ENCODE peak calls at places on chromosomes 7 and 10, in ten cellular contexts. J is stimulated activated naive CD4-positive, alpha-beta T cell; W is activated CD4-positive, alpha-beta T cell treated with anti-CD3 and anti-CD28 coated beads, Interleukin-2, amount 10 ng/mL, durations not matched to agents 7 days and 5 days; U is activated CD8-positive, alpha-beta T cell treated with anti-CD3 and anti-CD28 coated beads, Interleukin-2, amount 10 ng/mL, durations not matched to agents 7 days and 5 days; B is HFFc6; X is MCF 10A; R is HFF-Myc; A is NCI-H510A; S is H4; Y is activated effector memory CD4-positive, alpha-beta T cell treated with Interleukin-2 at 50 U/mL for 16 hours. Q is an unnamed sample.

GRCh38 chr10:86523348-86523747 is 1.8 kb upstream of the WAPL start:
- DNase-seq in J (no peak), W (no peak), U (no peak), B (no peak), X (peak; percentile 38), R (no peak), A (no peak), S (no peak), Y (no peak), Q (peak; percentile 38)

GRCh38 chr7:46534593-46535271 is 613.7 kb upstream of the IGFBP3 start:
- DNase-seq in J (no peak), W (no peak), U (no peak), B (no peak), X (peak; percentile 35), R (no peak), A (no peak), S (no peak), Y (no peak), Q (peak; percentile 84)

GRCh38 chr10:3249292-3249889 is 76.8 kb upstream of the PITRM1 start:
- DNase-seq in J (no peak), W (no peak), U (no peak), B (no peak), X (no peak), R (no peak), A (no peak), S (peak; percentile 66), Y (no peak), Q (no peak)

GRCh38 chr7:5525271-5526189 is 101.9 kb upstream of the TNRC18 start:
- DNase-seq in J (no peak), W (peak; percentile 28), U (peak; percentile 55), B (no peak), X (peak; percentile 58), R (no peak), A (no peak), S (peak; percentile 92), Y (peak; percentile 8), Q (peak; percentile 66)

GRCh38 chr7:55477781-55478374 is 94.4 kb downstream of the VOPP1 start:
- DNase-seq in J (no peak), W (no peak), U (no peak), B (peak; percentile 94), X (no peak), R (peak; percentile 55), A (no peak), S (peak; percentile 91), Y (no peak), Q (no peak)

GRCh38 chr10:110885932-110886674 is 14.4 kb downstream of the PDCD4 start:
- DNase-seq in J (no peak), W (no peak), U (no peak), B (no peak), X (no peak), R (no peak), A (no peak), S (no peak), Y (no peak), Q (no peak)

GRCh38 chr7:19621740-19622139 is 87.1 kb downstream of the POLR1F start:
- DNase-seq in J (no peak), W (no peak), U (no peak), B (no peak), X (peak; percentile 67), R (no peak), A (no peak), S (peak; percentile 56), Y (no peak), Q (no peak)

GRCh38 chr10:20877554-20877953 is 19.6 kb downstream of the NEBL start:
- DNase-seq in J (no peak), W (no peak), U (no peak), B (no peak), X (no peak), R (no peak), A (no peak), S (no peak), Y (no peak), Q (no peak)

GRCh38 chr10:117621795-117622420 is 79.4 kb downstream of the EMX2 start:
- DNase-seq in J (no peak), W (no peak), U (no peak), B (no peak), X (no peak), R (no peak), A (no peak), S (no peak), Y (no peak), Q (no peak)

GRCh38 chr7:101547022-101547915 is 81.8 kb downstream of the MYL10 start:
- DNase-seq in J (no peak), W (no peak), U (no peak), B (no peak), X (no peak), R (no peak), A (no peak), S (no peak), Y (no peak), Q (no peak)

GRCh38 chr7:128045766-128046165 is 14.5 kb upstream of the LRRC4 start:
- DNase-seq in J (no peak), W (no peak), U (no peak), B (peak; percentile 31), X (no peak), R (no peak), A (no peak), S (no peak), Y (no peak), Q (no peak)

GRCh38 chr10:132572545-132572937 is 35.0 kb downstream of the INPP5A start:
- DNase-seq in J (no peak), W (no peak), U (no peak), B (no peak), X (peak; percentile 13), R (no peak), A (no peak), S (peak; percentile 32), Y (no peak), Q (peak; percentile 54)

GRCh38 chr10:102555781-102556328 is 52.1 kb downstream of the SUFU start:
- DNase-seq in J (no peak), W (no peak), U (no peak), B (peak; percentile 66), X (peak; percentile 41), R (no peak), A (no peak), S (no peak), Y (no peak), Q (peak; percentile 44)

GRCh38 chr7:120538335-120538734 is 265.4 kb downstream of the KCND2 start:
- DNase-seq in J (no peak), W (no peak), U (no peak), B (no peak), X (no peak), R (no peak), A (no peak), S (no peak), Y (no peak), Q (no peak)

GRCh38 chr7:101162551-101163280 is 2.7 kb downstream of the VGF start:
- DNase-seq in J (no peak), W (no peak), U (no peak), B (peak; percentile 36), X (peak; percentile 74), R (no peak), A (peak; percentile 55), S (peak; percentile 61), Y (no peak), Q (peak; percentile 91)

GRCh38 chr7:95205821-95206220 is 118.5 kb downstream of the PON1 start:
- DNase-seq in J (no peak), W (no peak), U (no peak), B (peak; percentile 30), X (peak; percentile 39), R (no peak), A (no peak), S (peak; percentile 24), Y (no peak), Q (no peak)

GRCh38 chr7:42833411-42833810 is 78.5 kb downstream of the C7orf25 start:
- DNase-seq in J (no peak), W (no peak), U (no peak), B (no peak), X (no peak), R (no peak), A (no peak), S (no peak), Y (no peak), Q (no peak)

Q was measured in left kidney.